ENCODE peak calls at places on chromosomes 2 and 18, in seven cellular contexts. O, L, B, U, W, T and C are unnamed samples.

GRCh38 chr2:133365117-133365516 is 203.1 kb downstream of the NCKAP5 start:
- DNase-seq in W (no peak), L (no peak), T (no peak), B (no peak), U (no peak), O (peak; percentile 26), C (no peak)

GRCh38 chr18:51195602-51196115 is 1.8 kb downstream of the MEX3C start:
- DNase-seq in B (no peak), O (peak; percentile 60), L (peak; percentile 69), W (no peak), T (peak; percentile 68), U (no peak), C (no peak)

GRCh38 chr2:203500297-203500696 is 34.8 kb downstream of the RAPH1 start:
- DNase-seq in B (no peak), L (no peak), T (no peak), W (no peak), U (no peak), O (no peak), C (no peak)

GRCh38 chr2:54470241-54470938 is 14.3 kb downstream of the SPTBN1 start:
- DNase-seq in W (no peak), O (peak; percentile 79), B (no peak), T (no peak), L (no peak), U (no peak), C (no peak)

GRCh38 chr2:203673933-203674332 is 32.5 kb upstream of the CD28 start:
- DNase-seq in B (no peak), O (no peak), U (no peak), T (no peak), L (peak; percentile 96), W (no peak), C (no peak)

GRCh38 chr2:241833101-241833937 is 24.3 kb downstream of the NEU4 start:
- DNase-seq in T (no peak), W (no peak), B (no peak), L (no peak), O (peak; percentile 55), U (no peak), C (no peak)

GRCh38 chr2:98560256-98560771 is 48.0 kb downstream of the COA5 start:
- DNase-seq in B (peak; percentile 51), U (no peak), W (peak; percentile 94), O (peak; percentile 96), L (no peak), T (no peak), C (peak; percentile 83)

GRCh38 chr18:13525381-13526029 is 200.9 kb downstream of the FAM210A start:
- DNase-seq in O (no peak), L (no peak), U (peak; percentile 52), T (no peak), W (no peak), B (no peak), C (no peak)

GRCh38 chr2:224369028-224369632 is 32.8 kb downstream of the FAM124B start:
- DNase-seq in B (no peak), T (peak; percentile 41), W (peak; percentile 24), L (peak; percentile 49), U (no peak), O (peak; percentile 49), C (no peak)

GRCh38 chr2:100029460-100029859 is 112.9 kb downstream of the AFF3 start:
- DNase-seq in O (no peak), B (no peak), U (no peak), W (no peak), L (no peak), T (no peak), C (no peak)

GRCh38 chr2:201639205-201639604 is 4.1 kb downstream of the TMEM237 start:
- DNase-seq in L (no peak), B (no peak), U (no peak), W (no peak), O (peak; percentile 6), T (no peak), C (no peak)

GRCh38 chr2:112787294-112787693 is 3.0 kb upstream of the IL1A start:
- DNase-seq in B (no peak), W (no peak), L (no peak), O (no peak), T (no peak), U (no peak), C (no peak)
- H3K27ac ChIP-seq in B (no peak overlapping the region), W (no peak overlapping the region), L (no peak overlapping the region), O (no peak overlapping the region), T (no peak overlapping the region), U (no peak overlapping the region), C (no peak overlapping the region)

DNA sequence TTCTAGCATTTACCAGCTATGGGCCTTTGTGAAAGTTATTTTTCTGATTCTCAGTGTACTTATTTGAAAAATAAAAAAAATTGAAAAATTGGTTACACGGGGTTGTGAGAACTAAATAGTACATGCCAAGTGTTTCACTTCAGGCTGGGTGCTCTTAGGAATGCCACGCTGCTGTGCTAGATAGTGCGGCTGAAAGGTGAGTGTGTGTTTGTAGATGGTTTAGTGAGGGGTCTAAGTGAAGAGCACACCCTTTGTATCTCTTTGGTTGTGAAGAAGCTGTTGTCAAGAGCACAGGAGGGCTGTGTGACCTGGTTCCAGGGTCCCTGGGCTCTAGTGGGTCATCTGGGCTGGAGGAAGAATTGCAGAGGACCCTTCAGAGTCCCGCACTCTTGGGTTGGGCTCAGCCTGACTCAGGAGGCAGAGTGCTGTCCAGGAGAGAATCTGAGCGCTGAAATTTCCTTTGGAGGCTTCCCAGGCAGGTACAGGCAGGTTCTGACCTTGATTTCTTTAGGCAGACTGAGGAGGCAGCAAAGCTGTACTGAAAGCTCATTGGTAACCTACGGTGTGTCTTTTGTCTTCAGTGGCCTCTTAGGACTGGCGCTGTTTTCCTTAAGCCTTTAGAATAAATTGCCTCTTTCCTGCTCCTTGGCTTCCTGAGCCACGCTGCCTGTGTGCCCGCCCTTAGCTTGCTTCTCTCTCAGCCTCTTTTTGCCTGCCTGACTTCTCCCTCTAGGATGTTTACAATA is 44.4 kb downstream of the MAP4K4 start:
- DNase-seq in L (no peak), T (peak; percentile 43), B (no peak), U (no peak), O (no peak), W (no peak), C (no peak)
- H3K27ac ChIP-seq in L (no peak overlapping the region), T (peak overlapping the region; percentile 41), B (peak overlapping the region; percentile 67), U (peak overlapping the region; percentile 70), O (peak overlapping the region; percentile 41), W (no peak overlapping the region), C (peak overlapping the region; percentile 6)

DNA sequence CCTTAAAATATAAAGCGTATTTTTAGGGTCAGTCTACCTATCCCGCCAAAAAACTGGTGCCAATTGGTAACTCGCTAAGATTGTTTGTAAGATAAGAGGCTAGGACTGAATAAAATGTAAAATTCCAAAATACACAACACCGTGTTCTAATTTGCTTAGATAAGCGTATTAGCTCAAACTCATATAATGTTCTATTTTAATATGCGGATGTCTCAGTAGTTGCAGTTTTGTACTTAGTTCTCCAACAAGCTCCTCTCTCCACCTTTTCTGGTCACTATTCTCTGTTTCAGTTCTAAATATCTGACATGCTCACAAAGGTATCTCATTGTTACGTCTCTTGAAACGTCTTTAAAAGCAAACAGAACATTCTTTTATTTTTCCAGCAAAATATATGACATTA is 24.0 kb downstream of the NETO1 start:
- DNase-seq in W (no peak), U (no peak), O (no peak), T (no peak), L (peak; percentile 62), B (no peak), C (no peak)
- H3K27ac ChIP-seq in W (no peak overlapping the region), U (no peak overlapping the region), O (no peak overlapping the region), T (no peak overlapping the region), L (peak overlapping the region; percentile 85), B (no peak overlapping the region), C (no peak overlapping the region)

DNA sequence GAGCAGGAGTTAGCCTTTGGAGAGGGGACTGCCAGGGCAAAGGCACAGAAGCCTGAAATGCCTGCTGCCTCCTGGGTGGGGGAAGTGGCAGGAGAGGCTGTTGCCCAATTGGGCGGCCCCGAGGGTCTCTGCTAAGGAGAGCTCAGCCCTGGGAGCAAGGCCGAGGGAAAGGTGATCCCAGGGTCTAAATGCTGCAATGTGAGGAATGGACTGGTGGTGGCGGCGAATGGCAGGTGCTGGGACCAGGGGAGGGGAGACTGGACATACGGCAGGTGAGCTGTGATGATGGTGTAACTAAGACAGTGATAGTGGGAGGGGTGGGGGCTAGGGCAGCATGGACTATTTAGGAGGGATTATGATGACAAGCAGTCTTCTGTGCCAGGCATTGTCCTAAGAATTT is 104.0 kb downstream of the DYSF start:
- DNase-seq in T (no peak), L (no peak), W (no peak), U (no peak), B (no peak), O (no peak), C (no peak)
- H3K27ac ChIP-seq in T (no peak overlapping the region), L (no peak overlapping the region), W (no peak overlapping the region), U (no peak overlapping the region), B (no peak overlapping the region), O (no peak overlapping the region), C (no peak overlapping the region)

DNA sequence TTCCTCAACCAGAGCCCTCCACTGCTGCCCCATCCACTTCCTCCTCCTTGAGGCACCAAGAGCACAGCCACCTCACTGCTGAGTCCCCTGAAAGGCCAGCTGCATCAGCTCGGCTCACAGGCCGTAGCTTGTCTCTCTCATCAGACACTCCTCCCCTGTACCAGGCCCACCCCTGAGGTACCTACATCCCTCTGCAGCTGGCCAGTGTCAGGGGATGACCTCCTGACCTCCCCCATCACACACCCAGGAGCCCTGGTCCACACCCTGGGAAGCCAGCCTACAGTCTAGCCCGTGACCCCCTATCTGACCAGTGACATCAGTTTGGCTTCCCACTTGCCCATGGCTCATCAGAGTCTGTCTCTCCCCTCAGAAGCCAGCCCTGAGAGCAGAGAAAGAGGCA is 205.6 kb downstream of the TNS1 start:
- DNase-seq in W (peak; percentile 38), T (no peak), L (no peak), O (no peak), B (no peak), U (peak; percentile 62), C (no peak)
- H3K27ac ChIP-seq in W (no peak overlapping the region), T (no peak overlapping the region), L (no peak overlapping the region), O (no peak overlapping the region), B (peak overlapping the region; percentile 34), U (no peak overlapping the region), C (peak overlapping the region; percentile 57)

DNA sequence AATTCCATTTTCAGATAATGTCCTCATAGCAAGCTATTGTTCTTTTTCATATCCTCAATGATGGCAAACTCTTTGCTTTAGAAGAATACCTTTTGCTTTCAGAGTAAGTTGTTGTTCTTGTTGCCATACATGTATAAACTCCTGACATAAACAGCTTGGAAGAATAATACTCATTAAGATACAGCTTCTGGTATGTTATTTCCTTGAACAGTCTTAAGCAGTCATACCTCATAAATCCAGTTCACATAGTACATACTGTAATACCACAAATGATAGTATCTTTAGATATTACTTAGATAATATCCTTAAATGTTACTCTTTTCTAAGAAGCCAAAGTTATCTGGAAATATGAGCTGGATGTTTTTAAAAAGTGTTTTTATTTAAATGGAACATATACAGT is 23.2 kb downstream of the METTL8 start:
- DNase-seq in T (no peak), W (no peak), L (no peak), U (no peak), B (no peak), O (no peak), C (no peak)
- H3K27ac ChIP-seq in T (no peak overlapping the region), W (no peak overlapping the region), L (no peak overlapping the region), U (no peak overlapping the region), B (no peak overlapping the region), O (no peak overlapping the region), C (no peak overlapping the region)